ENCODE peak calls at places on chromosomes 12 and 14, in six cellular contexts. G is H1, B is K562, N is HepG2, C is GM12892, Y is GM12878. K is an unnamed sample.

GRCh38 chr14:60648934-60649814 is at the start of gene SIX1:
- DNase-seq in G (peak), B (peak), N (peak), C (no peak), Y (no peak), K (peak)

GRCh38 chr14:44448816-44449411 is 58.2 kb downstream of the FSCB start:
- DNase-seq in G (no peak), B (peak), N (peak), C (no peak), Y (no peak), K (no peak)

GRCh38 chr12:21416611-21417121 is 20.8 kb upstream of the PYROXD1 start:
- DNase-seq in G (no peak), B (no peak), N (peak), C (no peak), Y (no peak), K (no peak)

GRCh38 chr12:131919051-131919347 is 10.1 kb upstream of the PUS1 start:
- DNase-seq in G (no peak), B (no peak), N (no peak), C (no peak), Y (no peak), K (no peak)

GRCh38 chr12:93200291-93200917 is 177.3 kb upstream of the NUDT4 start:
- DNase-seq in G (no peak), B (no peak), N (no peak), C (no peak), Y (peak), K (no peak)

GRCh38 chr14:31944256-31945073 is 132.6 kb upstream of the ARHGAP5 start:
- DNase-seq in G (no peak), B (no peak), N (peak), C (no peak), Y (no peak), K (no peak)

GRCh38 chr14:104107101-104107581 is 21.6 kb downstream of the ASPG start:
- DNase-seq in G (no peak), B (no peak), N (no peak), C (no peak), Y (no peak), K (no peak)

GRCh38 chr12:30930238-30931010 is 3.9 kb downstream of the TSPAN11 start:
- DNase-seq in G (no peak), B (no peak), N (no peak), C (no peak), Y (no peak), K (no peak)

GRCh38 chr14:105281354-105282097 is 19.3 kb downstream of the BRF1 start:
- DNase-seq in G (no peak), B (peak), N (peak), C (no peak), Y (no peak), K (no peak)

GRCh38 chr12:112350593-112351592 is 31.3 kb downstream of the HECTD4 start:
- DNase-seq in G (no peak), B (peak), N (no peak), C (no peak), Y (no peak), K (no peak)

GRCh38 chr14:55221186-55221585 is 29.8 kb upstream of the DLGAP5 start:
- DNase-seq in G (no peak), B (no peak), N (no peak), C (no peak), Y (no peak), K (no peak)

GRCh38 chr14:37587881-37588666 is 7.0 kb downstream of the FOXA1 start:
- DNase-seq in G (peak), B (no peak), N (peak), C (no peak), Y (no peak), K (no peak)

GRCh38 chr14:103121846-103122577 is 1.2 kb upstream of the TNFAIP2 start:
- DNase-seq in G (peak), B (peak), N (peak), C (no peak), Y (no peak), K (peak)

GRCh38 chr14:61472025-61472672 is 150.8 kb downstream of the PRKCH start:
- DNase-seq in G (no peak), B (no peak), N (peak), C (no peak), Y (no peak), K (no peak)

GRCh38 chr12:94184995-94185711 is 36.8 kb downstream of the PLXNC1 start:
- DNase-seq in G (no peak), B (no peak), N (no peak), C (no peak), Y (no peak), K (no peak)

GRCh38 chr14:51660720-51661119 is 9.0 kb downstream of the FRMD6 start:
- DNase-seq in G (no peak), B (no peak), N (no peak), C (no peak), Y (no peak), K (no peak)

GRCh38 chr12:67661311-67662011 is 12.9 kb downstream of the DYRK2 start:
- DNase-seq in G (no peak), B (no peak), N (no peak), C (no peak), Y (no peak), K (no peak)

GRCh38 chr12:1103632-1104031 is 112.6 kb downstream of the ERC1 start:
- DNase-seq in G (no peak), B (no peak), N (no peak), C (no peak), Y (no peak), K (no peak)

GRCh38 chr12:71710276-71711125 is 24.6 kb downstream of the TMEM19 start:
- DNase-seq in G (no peak), B (no peak), N (peak), C (no peak), Y (no peak), K (no peak)

GRCh38 chr12:122238861-122239260 is 13.0 kb upstream of the DIABLO start:
- DNase-seq in G (no peak), B (no peak), N (no peak), C (no peak), Y (no peak), K (no peak)

GRCh38 chr12:57278465-57279453 is 27.8 kb upstream of the STAC3 start:
- DNase-seq in G (no peak), B (no peak), N (no peak), C (no peak), Y (no peak), K (no peak)

GRCh38 chr12:113201187-113202177 is 16.0 kb downstream of the RITA1 start:
- DNase-seq in G (no peak), B (no peak), N (no peak), C (no peak), Y (no peak), K (no peak)

GRCh38 chr14:86777950-86778602 is 1214.9 kb downstream of the GALC start:
- DNase-seq in G (no peak), B (no peak), N (peak), C (no peak), Y (no peak), K (no peak)

GRCh38 chr14:105047283-105048016 is 17.8 kb downstream of the GPR132 start:
- DNase-seq in G (no peak), B (no peak), N (no peak), C (no peak), Y (no peak), K (no peak)

GRCh38 chr12:113815031-113815430 is 151.1 kb downstream of the RBM19 start:
- DNase-seq in G (no peak), B (no peak), N (no peak), C (no peak), Y (no peak), K (no peak)

GRCh38 chr14:104290756-104291122 is 152.4 kb downstream of the KIF26A start:
- DNase-seq in G (no peak), B (no peak), N (no peak), C (no peak), Y (no peak), K (no peak)

GRCh38 chr12:132250707-132251106 is 78.7 kb downstream of the GALNT9 start:
- DNase-seq in G (no peak), B (no peak), N (no peak), C (no peak), Y (no peak), K (no peak)

GRCh38 chr12:26839551-26839950 is 6.6 kb upstream of the ITPR2 start:
- DNase-seq in G (no peak), B (no peak), N (no peak), C (no peak), Y (no peak), K (no peak)

GRCh38 chr12:113781415-113782198 is 184.5 kb downstream of the RBM19 start:
- DNase-seq in G (no peak), B (no peak), N (peak), C (no peak), Y (no peak), K (no peak)

GRCh38 chr12:94618995-94619695 is 31.2 kb downstream of the TMCC3 start:
- DNase-seq in G (no peak), B (no peak), N (no peak), C (no peak), Y (no peak), K (no peak)

GRCh38 chr12:23662966-23663365 is 286.5 kb downstream of the SOX5 start:
- DNase-seq in G (no peak), B (no peak), N (no peak), C (no peak), Y (no peak), K (no peak)

GRCh38 chr12:19744760-19745218 is 305.5 kb downstream of the AEBP2 start:
- DNase-seq in G (no peak), B (no peak), N (no peak), C (no peak), Y (no peak), K (no peak)

GRCh38 chr12:3680919-3681594 is 71.9 kb downstream of the CRACR2A start:
- DNase-seq in G (peak), B (no peak), N (no peak), C (no peak), Y (no peak), K (no peak)

GRCh38 chr12:39375206-39375808 is 67.6 kb downstream of the KIF21A start:
- DNase-seq in G (no peak), B (no peak), N (peak), C (no peak), Y (no peak), K (no peak)

DNA sequence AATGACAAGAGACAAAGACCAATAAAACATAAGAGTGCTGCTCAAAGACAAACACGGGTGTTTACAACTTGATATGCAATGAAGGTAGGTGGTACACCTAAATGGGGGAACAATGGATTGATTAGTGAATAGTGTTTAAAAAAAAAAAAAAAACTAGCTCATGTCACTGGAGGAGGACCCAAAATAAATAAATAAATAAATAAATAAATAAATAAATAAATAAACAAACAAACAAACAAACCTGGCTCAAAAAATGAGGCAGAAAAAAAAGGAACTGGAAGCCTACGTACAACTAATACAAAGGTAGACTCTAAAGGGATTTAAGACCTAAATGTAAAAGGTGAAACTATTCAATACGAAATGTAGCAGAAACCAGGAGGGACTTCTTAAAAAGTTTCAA is 18.6 kb downstream of the NAP1L1 start:
- DNase-seq in G (no peak), B (no peak), N (no peak), C (no peak), Y (no peak), K (no peak)
- TF ChIP-seq POLR2AphosphoS5 in G (no peak), B (no peak), N (no peak), C (no peak), Y (no peak), K (no peak)

DNA sequence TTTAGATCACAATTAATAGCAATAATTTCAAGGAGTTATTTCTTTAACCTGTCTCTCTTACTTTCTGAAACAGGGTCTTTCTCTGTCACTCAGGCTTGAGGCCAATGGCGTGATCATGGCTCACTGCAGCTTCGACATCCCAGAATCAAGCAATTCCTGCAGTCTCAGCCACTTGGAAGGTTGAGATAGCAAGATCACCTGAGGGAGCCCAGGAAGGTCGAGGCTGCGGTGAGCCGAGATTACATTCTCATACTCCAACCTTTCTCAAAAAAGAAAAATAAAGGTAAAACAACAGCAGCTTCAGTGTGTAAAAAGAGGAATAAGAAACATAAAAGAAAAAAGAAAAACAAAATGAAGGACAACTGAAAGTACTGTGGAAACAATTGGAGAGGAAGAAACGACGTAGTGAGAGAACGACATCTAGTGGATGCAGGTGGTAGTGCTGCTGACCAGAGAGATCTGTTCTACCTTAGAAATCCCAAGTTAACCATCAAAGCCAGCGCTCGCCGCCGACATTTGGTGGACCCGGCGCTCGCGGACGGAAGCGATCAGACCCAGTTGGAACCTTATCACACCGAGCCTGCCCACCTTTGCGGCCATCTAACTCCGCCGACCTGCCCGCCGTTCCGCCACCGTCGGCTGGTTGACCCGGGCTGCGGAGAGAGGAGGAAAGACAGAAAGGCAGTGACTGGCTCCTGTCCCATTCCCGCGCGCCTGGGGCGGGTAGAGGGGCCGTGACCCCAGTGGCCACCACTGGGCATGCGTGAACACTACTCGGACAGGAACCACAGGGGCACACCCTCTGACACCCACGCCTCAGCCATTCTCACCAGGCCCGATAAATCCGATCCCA is 196.1 kb downstream of the ALG10 start:
- DNase-seq in G (peak), B (peak), N (peak), C (no peak), Y (peak), K (no peak)
- TF ChIP-seq POLR2A in G (no peak), B (no peak), N (no peak), C (no peak), Y (no peak), K (no peak)

GRCh38 chr14:68851078-68851477 is 58.2 kb upstream of the ZFP36L1 start:
- DNase-seq in G (no peak), B (peak), N (no peak), C (no peak), Y (no peak), K (no peak)
- TF ChIP-seq TAF1 in G (no peak), B (no peak), N (no peak), C (no peak), Y (no peak), K (no peak)

GRCh38 chr12:56150563-56150962 is 1.8 kb upstream of the MYL6B start:
- DNase-seq in G (no peak), B (no peak), N (no peak), C (no peak), Y (no peak), K (no peak)

GRCh38 chr12:56152132-56152755 is at the start of gene MYL6B:
- DNase-seq in G (peak), B (peak), N (peak), C (peak), Y (peak), K (peak)

GRCh38 chr12:56152756-56153137 is 360 bp downstream of the MYL6B start:
- DNase-seq in G (no peak), B (no peak), N (no peak), C (no peak), Y (no peak), K (no peak)

GRCh38 chr12:56153291-56154065 is 1.1 kb downstream of the MYL6B start:
- DNase-seq in G (no peak), B (no peak), N (no peak), C (no peak), Y (no peak), K (no peak)

GRCh38 chr12:56151672-56152131 is 685 bp upstream of the MYL6B start:
- DNase-seq in G (peak), B (peak), N (peak), C (peak), Y (no peak), K (no peak)
- TF ChIP-seq POLR2AphosphoS5 in G (no peak), B (peak), N (peak), C (no peak), Y (no peak), K (no peak)

DNA sequence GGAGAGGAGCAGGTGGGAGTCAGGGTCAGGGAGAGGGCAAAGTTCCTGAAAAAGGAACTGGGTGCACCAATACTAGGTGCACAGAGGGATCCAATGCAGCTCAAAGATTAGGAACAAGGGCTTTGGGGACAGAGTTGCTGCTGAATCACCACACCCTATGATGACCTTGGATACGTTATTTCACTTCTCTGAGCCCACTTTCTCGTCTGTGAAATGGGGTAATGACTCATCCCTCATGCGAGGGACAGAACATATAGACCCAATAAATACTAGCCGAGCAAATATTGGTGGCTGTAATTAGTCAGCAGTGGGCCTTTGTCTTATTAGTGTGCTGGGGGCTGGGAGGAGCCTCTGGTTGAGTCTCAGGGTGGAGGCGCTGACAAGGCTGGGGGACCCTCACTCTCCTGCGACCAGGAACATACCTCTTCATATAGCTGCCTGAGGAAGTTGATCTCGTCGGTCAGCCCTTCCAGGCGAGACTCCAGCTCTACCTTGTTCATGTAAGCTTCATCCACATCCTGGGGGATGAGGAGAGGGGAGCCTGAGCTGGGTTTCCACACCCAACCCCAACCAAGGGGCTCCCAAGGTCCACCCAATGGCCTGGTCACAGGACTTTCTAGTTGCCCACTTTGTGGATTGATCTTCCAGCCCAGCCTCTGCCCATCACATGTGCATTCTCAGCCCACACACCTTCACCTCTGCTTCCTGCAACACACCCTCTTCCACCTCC is 4.5 kb downstream of the KRT8 start:
- DNase-seq in G (no peak), B (no peak), N (no peak), C (no peak), Y (no peak), K (no peak)
- TF ChIP-seq POLR2A in G (no peak), B (no peak), N (no peak), C (no peak), Y (no peak), K (no peak)

GRCh38 chr12:96478011-96478410 is 11.4 kb upstream of the CFAP54 start:
- DNase-seq in G (no peak), B (no peak), N (no peak), C (no peak), Y (no peak), K (no peak)
- TF ChIP-seq TAF1 in G (no peak), B (no peak), N (no peak), C (no peak), Y (no peak), K (no peak)